ENCODE peak calls at places on chromosome 21, in eight cellular contexts. S, V, F, G, J, I, Q and O are unnamed samples.

GRCh38 chr21:39000496-39000895 is 182.8 kb downstream of the PSMG1 start:
- DNase-seq in J (no peak), V (no peak), S (peak), Q (no peak), G (no peak), F (no peak), I (no peak), O (no peak)

GRCh38 chr21:25670726-25671125 is 31.7 kb downstream of the JAM2 start:
- DNase-seq in S (no peak), Q (no peak), V (no peak), G (no peak), F (no peak), I (no peak), J (no peak), O (no peak)

GRCh38 chr21:35565204-35565611 is 495.1 kb downstream of the SETD4 start:
- DNase-seq in Q (no peak), V (no peak), F (peak), J (no peak), S (no peak), G (no peak), I (peak), O (no peak)

GRCh38 chr21:37915516-37915915 is 741 bp downstream of the KCNJ6 start:
- DNase-seq in J (no peak), Q (no peak), I (no peak), S (no peak), F (no peak), V (no peak), G (peak), O (no peak)

GRCh38 chr21:35648512-35648911 is 411.8 kb downstream of the SETD4 start:
- DNase-seq in G (no peak), F (no peak), I (no peak), Q (no peak), S (no peak), J (no peak), V (no peak), O (no peak)

GRCh38 chr21:42414553-42414927 is 10.8 kb downstream of the UBASH3A start:
- DNase-seq in I (no peak), Q (no peak), S (no peak), V (no peak), G (no peak), J (no peak), F (no peak), O (no peak)

GRCh38 chr21:36647279-36648093 is 51.4 kb upstream of the SIM2 start:
- DNase-seq in I (peak), F (no peak), V (no peak), S (no peak), G (no peak), Q (no peak), J (no peak), O (no peak)

GRCh38 chr21:41226853-41227252 is 58.9 kb downstream of the BACE2 start:
- DNase-seq in S (no peak), Q (no peak), V (no peak), J (no peak), F (no peak), I (no peak), G (no peak), O (no peak)

GRCh38 chr21:43882952-43883492 is 18.0 kb downstream of the AGPAT3 start:
- DNase-seq in J (no peak), S (no peak), G (no peak), I (no peak), F (no peak), V (no peak), Q (no peak), O (no peak)

GRCh38 chr21:22120616-22121266 is 1122.5 kb downstream of the NCAM2 start:
- DNase-seq in J (no peak), F (no peak), I (no peak), S (no peak), V (no peak), G (no peak), Q (no peak), O (no peak)

GRCh38 chr21:46357335-46357604 is 33.3 kb downstream of the PCNT start:
- DNase-seq in F (no peak), Q (no peak), I (no peak), V (no peak), J (no peak), S (no peak), G (no peak), O (no peak)

GRCh38 chr21:38329176-38329575 is 72.4 kb downstream of the KCNJ15 start:
- DNase-seq in V (no peak), Q (no peak), I (no peak), G (no peak), J (no peak), S (no peak), F (no peak), O (no peak)

GRCh38 chr21:39593522-39593921 is 19.2 kb upstream of the B3GALT5 start:
- DNase-seq in S (no peak), G (no peak), I (no peak), F (no peak), J (no peak), V (no peak), Q (no peak), O (no peak)

GRCh38 chr21:41160036-41160435 is 7.9 kb upstream of the BACE2 start:
- DNase-seq in F (no peak), G (no peak), Q (no peak), J (no peak), S (no peak), I (no peak), V (no peak), O (no peak)

GRCh38 chr21:41725421-41726021 is 41.3 kb downstream of the RIPK4 start:
- DNase-seq in Q (no peak), G (no peak), F (no peak), I (no peak), V (no peak), J (no peak), S (no peak), O (no peak)

GRCh38 chr21:33658919-33659318 is 16.6 kb downstream of the ITSN1 start:
- DNase-seq in S (no peak), G (no peak), Q (no peak), J (no peak), F (no peak), I (no peak), V (no peak), O (no peak)

GRCh38 chr21:25494804-25495203 is 112.5 kb downstream of the MRPL39 start:
- DNase-seq in Q (no peak), G (no peak), I (no peak), V (no peak), F (no peak), J (no peak), S (no peak), O (no peak)

GRCh38 chr21:41825216-41825615 is 53.9 kb downstream of the PRDM15 start:
- DNase-seq in F (peak), Q (no peak), J (no peak), V (no peak), I (no peak), G (no peak), S (no peak), O (no peak)

GRCh38 chr21:36658926-36659325 is 40.0 kb upstream of the SIM2 start:
- DNase-seq in V (no peak), F (no peak), S (no peak), I (no peak), J (no peak), G (no peak), Q (no peak), O (no peak)

GRCh38 chr21:33293136-33293535 is 27.0 kb downstream of the IL10RB start:
- DNase-seq in S (no peak), J (no peak), Q (peak), V (no peak), F (no peak), I (no peak), G (no peak), O (no peak)

GRCh38 chr21:38475519-38475918 is 22.8 kb downstream of the ERG start:
- DNase-seq in V (no peak), S (no peak), F (no peak), J (no peak), G (no peak), I (no peak), Q (no peak), O (no peak)